ENCODE peak calls at places on chromosomes 5 and 9, in six cellular contexts. X is activated CD4-positive, alpha-beta T cell treated with anti-CD3 and anti-CD28 coated beads, Interleukin-2, amount 50 U/mL, for 4 hours; J is NCI-H460; K is small intestine; L is neuronal stem cell; Q is GM12865. I is an unnamed sample.

GRCh38 chr5:154753792-154754191 is 1.4 kb upstream of the LARP1 start:
- DNase-seq in J (no peak), K (no peak), Q (no peak), L (no peak), X (no peak), I (no peak)

GRCh38 chr9:116088396-116088795 is 65.2 kb upstream of the PAPPA start:
- DNase-seq in Q (no peak), J (no peak), L (no peak), K (no peak), X (no peak), I (no peak)

GRCh38 chr5:1763960-1764605 is 35.6 kb downstream of the MRPL36 start:
- DNase-seq in X (no peak), L (no peak), Q (no peak), J (no peak), K (no peak), I (no peak)

GRCh38 chr9:35996358-35996970 is 38.5 kb upstream of the OR2S2 start:
- DNase-seq in J (no peak), L (no peak), Q (no peak), K (no peak), X (no peak), I (no peak)

GRCh38 chr5:127923804-127924570 is 159.6 kb upstream of the SLC12A2 start:
- DNase-seq in L (no peak), X (no peak), K (no peak), J (no peak), Q (no peak), I (no peak)

GRCh38 chr9:128115187-128116103 is 12.1 kb downstream of the PTGES2 start:
- DNase-seq in X (no peak), K (peak), J (no peak), L (no peak), Q (peak), I (peak)

GRCh38 chr5:14066326-14066725 is 76.8 kb upstream of the TRIO start:
- DNase-seq in K (no peak), J (no peak), Q (no peak), X (no peak), L (no peak), I (no peak)

GRCh38 chr9:20012232-20012631 is 223.4 kb upstream of the SLC24A2 start:
- DNase-seq in J (no peak), L (no peak), X (no peak), K (no peak), Q (no peak), I (no peak)

GRCh38 chr9:134655591-134656333 is 14.2 kb downstream of the COL5A1 start:
- DNase-seq in Q (no peak), L (no peak), K (no peak), X (no peak), J (no peak), I (peak)

GRCh38 chr5:45109636-45110035 is 300.9 kb downstream of the MRPS30 start:
- DNase-seq in L (no peak), Q (no peak), X (no peak), J (no peak), K (no peak), I (no peak)

GRCh38 chr5:95848701-95849100 is 26.2 kb upstream of the GLRX start:
- DNase-seq in J (no peak), L (no peak), K (no peak), X (no peak), Q (no peak), I (no peak)

GRCh38 chr5:7225826-7226225 is 170.1 kb upstream of the ADCY2 start:
- DNase-seq in L (no peak), K (no peak), X (no peak), J (no peak), Q (no peak), I (no peak)

GRCh38 chr9:105286098-105286497 is 41.6 kb downstream of the SLC44A1 start:
- DNase-seq in L (no peak), J (no peak), X (no peak), Q (no peak), K (no peak), I (no peak)

GRCh38 chr5:38422622-38423021 is 133.8 kb downstream of the LIFR start:
- DNase-seq in Q (no peak), K (no peak), L (no peak), J (no peak), X (no peak), I (no peak)

GRCh38 chr9:127185931-127186781 is 63.7 kb upstream of the ANGPTL2 start:
- DNase-seq in L (no peak), J (no peak), K (no peak), X (no peak), Q (no peak), I (no peak)

GRCh38 chr5:11770310-11770709 is 133.9 kb downstream of the CTNND2 start:
- DNase-seq in X (no peak), Q (no peak), J (no peak), L (no peak), K (no peak), I (no peak)

GRCh38 chr5:38551020-38552017 is 5.1 kb downstream of the LIFR start:
- DNase-seq in K (peak), J (peak), L (no peak), Q (no peak), X (no peak), I (peak)